ENCODE peak calls at places on chromosome 7, in four cellular contexts. One of them, this sample, is unnamed.

GRCh38 chr7:13282377-13282980 is 595.0 kb downstream of the ARL4A start:
- DNase-seq in fibroblast of mammary gland: peak
- DNase-seq in transverse colon: no peak
- DNase-seq in lower lobe of right lung: no peak
- DNase-seq in this sample: peak

GRCh38 chr7:143322646-143323343 is 6.9 kb downstream of the CLCN1 start:
- DNase-seq in fibroblast of mammary gland: peak
- DNase-seq in transverse colon: no peak
- DNase-seq in lower lobe of right lung: no peak
- DNase-seq in this sample: no peak

GRCh38 chr7:24778543-24779282 is 21.4 kb upstream of the GSDME start:
- DNase-seq in fibroblast of mammary gland: peak
- DNase-seq in transverse colon: no peak
- DNase-seq in lower lobe of right lung: peak
- DNase-seq in this sample: peak

GRCh38 chr7:91949221-91950009 is 8.8 kb downstream of the AKAP9 start:
- DNase-seq in fibroblast of mammary gland: no peak
- DNase-seq in transverse colon: no peak
- DNase-seq in lower lobe of right lung: no peak
- DNase-seq in this sample: peak

GRCh38 chr7:25894902-25895791 is 256.9 kb upstream of the NFE2L3 start:
- DNase-seq in fibroblast of mammary gland: peak
- DNase-seq in transverse colon: peak
- DNase-seq in lower lobe of right lung: peak
- DNase-seq in this sample: peak

GRCh38 chr7:150408393-150409299 is 29.5 kb downstream of the ZNF775 start:
- DNase-seq in fibroblast of mammary gland: no peak
- DNase-seq in transverse colon: peak
- DNase-seq in lower lobe of right lung: no peak
- DNase-seq in this sample: no peak

GRCh38 chr7:68729361-68729760 is 868.9 kb upstream of the AUTS2 start:
- DNase-seq in fibroblast of mammary gland: no peak
- DNase-seq in transverse colon: no peak
- DNase-seq in lower lobe of right lung: no peak
- DNase-seq in this sample: no peak

GRCh38 chr7:158684329-158684728 is 20.3 kb downstream of the NCAPG2 start:
- DNase-seq in fibroblast of mammary gland: no peak
- DNase-seq in transverse colon: no peak
- DNase-seq in lower lobe of right lung: no peak
- DNase-seq in this sample: peak

GRCh38 chr7:78020131-78020873 is 221.7 kb downstream of the PHTF2 start:
- DNase-seq in fibroblast of mammary gland: peak
- DNase-seq in transverse colon: peak
- DNase-seq in lower lobe of right lung: no peak
- DNase-seq in this sample: peak

GRCh38 chr7:134908289-134908688 is 78.0 kb upstream of the AGBL3 start:
- DNase-seq in fibroblast of mammary gland: peak
- DNase-seq in transverse colon: no peak
- DNase-seq in lower lobe of right lung: no peak
- DNase-seq in this sample: no peak

GRCh38 chr7:150357277-150357676 is 11.3 kb upstream of the REPIN1 start:
- DNase-seq in fibroblast of mammary gland: peak
- DNase-seq in transverse colon: no peak
- DNase-seq in lower lobe of right lung: no peak
- DNase-seq in this sample: no peak

GRCh38 chr7:48458701-48459509 is 287.6 kb downstream of the ABCA13 start:
- DNase-seq in fibroblast of mammary gland: no peak
- DNase-seq in transverse colon: no peak
- DNase-seq in lower lobe of right lung: no peak
- DNase-seq in this sample: no peak

GRCh38 chr7:94620703-94621118 is 35.2 kb downstream of the SGCE start:
- DNase-seq in fibroblast of mammary gland: peak
- DNase-seq in transverse colon: peak
- DNase-seq in lower lobe of right lung: peak
- DNase-seq in this sample: peak

GRCh38 chr7:149772821-149773425 is 465 bp downstream of the ZNF467 start:
- DNase-seq in fibroblast of mammary gland: no peak
- DNase-seq in transverse colon: peak
- DNase-seq in lower lobe of right lung: peak
- DNase-seq in this sample: no peak

GRCh38 chr7:35849954-35850353 is 49.1 kb downstream of the SEPTIN7 start:
- DNase-seq in fibroblast of mammary gland: no peak
- DNase-seq in transverse colon: no peak
- DNase-seq in lower lobe of right lung: no peak
- DNase-seq in this sample: no peak

GRCh38 chr7:35846816-35847412 is 46.1 kb downstream of the SEPTIN7 start:
- DNase-seq in fibroblast of mammary gland: no peak
- DNase-seq in transverse colon: no peak
- DNase-seq in lower lobe of right lung: no peak
- DNase-seq in this sample: no peak

GRCh38 chr7:35848728-35849127 is 47.9 kb downstream of the SEPTIN7 start:
- DNase-seq in fibroblast of mammary gland: no peak
- DNase-seq in transverse colon: no peak
- DNase-seq in lower lobe of right lung: no peak
- DNase-seq in this sample: no peak

GRCh38 chr7:35854311-35854710 is 53.5 kb downstream of the SEPTIN7 start:
- DNase-seq in fibroblast of mammary gland: no peak
- DNase-seq in transverse colon: no peak
- DNase-seq in lower lobe of right lung: no peak
- DNase-seq in this sample: no peak

DNA sequence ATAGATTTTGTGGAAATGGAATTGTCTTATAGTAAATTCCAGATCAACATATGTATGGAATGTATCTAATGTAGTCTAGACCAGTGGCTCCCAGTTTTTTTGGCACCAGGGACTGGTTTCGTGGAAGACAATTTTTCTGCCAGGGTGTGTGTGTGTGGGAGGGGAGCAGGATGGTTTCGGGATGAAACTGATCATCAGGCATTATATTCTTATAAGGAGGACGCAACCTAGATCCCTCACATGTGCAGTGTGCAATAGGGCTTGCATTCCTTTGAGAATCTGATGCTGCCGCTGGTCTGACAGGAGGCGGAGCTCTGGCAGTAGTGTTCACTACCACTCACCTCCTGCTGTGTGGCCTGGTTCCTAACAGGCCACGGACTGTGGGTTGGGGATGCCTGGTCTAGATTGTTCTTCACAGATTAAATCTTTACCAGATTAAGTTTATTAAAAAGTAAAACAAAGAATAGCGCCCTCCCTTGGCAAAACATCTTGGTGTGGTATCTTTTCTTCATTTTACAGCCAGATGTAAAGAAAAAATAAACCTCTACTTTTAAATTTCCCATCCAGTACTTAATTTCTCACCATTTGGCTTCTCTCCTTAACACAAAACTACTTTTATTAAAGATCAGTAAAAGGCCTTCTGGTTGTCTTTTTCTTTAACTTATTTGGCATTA is 48.4 kb downstream of the SEPTIN7 start:
- DNase-seq in fibroblast of mammary gland: peak
- DNase-seq in transverse colon: no peak
- DNase-seq in lower lobe of right lung: no peak
- DNase-seq in this sample: peak
- TF ChIP-seq CTCF in fibroblast of mammary gland: no peak
- TF ChIP-seq CTCF in transverse colon: no peak
- TF ChIP-seq CTCF in lower lobe of right lung: no peak
- TF ChIP-seq CTCF in this sample: no peak

DNA sequence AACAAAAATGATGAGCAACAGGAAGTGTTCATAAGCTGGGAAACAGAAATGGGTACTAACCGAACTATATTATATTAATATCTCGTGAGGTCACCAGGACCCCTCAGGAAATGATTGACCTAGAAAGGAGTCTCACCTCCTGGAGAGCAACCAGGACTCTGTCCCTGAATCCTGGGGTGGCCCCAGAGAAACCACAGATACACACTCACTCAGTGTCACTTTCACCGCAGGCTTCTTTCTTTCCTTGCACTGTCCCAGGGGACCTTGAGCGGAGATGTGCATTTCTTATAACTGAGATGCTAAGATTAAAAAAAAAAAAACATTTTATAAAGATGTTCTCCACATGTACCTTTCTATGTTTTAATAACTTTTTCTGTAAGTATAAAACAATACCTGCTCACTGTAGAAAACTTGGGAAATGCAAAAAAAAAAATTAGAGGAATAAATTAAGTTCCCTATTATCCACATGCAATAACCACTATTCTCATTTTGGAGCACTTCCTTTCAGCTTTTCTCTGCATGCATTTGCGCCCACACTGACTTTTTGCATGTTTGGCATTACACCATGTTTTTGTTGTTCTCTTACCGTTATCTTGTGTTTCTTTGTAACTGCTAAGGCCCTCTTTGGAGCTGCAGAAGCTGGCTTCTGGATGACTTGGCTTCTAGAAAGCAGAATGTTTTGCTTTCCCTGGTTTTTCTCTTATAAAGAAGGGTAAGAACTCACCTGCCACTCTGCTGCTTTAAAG is 15.0 kb downstream of the NOD1 start:
- DNase-seq in fibroblast of mammary gland: no peak
- DNase-seq in transverse colon: no peak
- DNase-seq in lower lobe of right lung: no peak
- DNase-seq in this sample: peak
- H3K4me3 ChIP-seq in fibroblast of mammary gland: no peak
- H3K4me3 ChIP-seq in transverse colon: no peak
- H3K4me3 ChIP-seq in lower lobe of right lung: no peak
- H3K4me3 ChIP-seq in this sample: no peak

DNA sequence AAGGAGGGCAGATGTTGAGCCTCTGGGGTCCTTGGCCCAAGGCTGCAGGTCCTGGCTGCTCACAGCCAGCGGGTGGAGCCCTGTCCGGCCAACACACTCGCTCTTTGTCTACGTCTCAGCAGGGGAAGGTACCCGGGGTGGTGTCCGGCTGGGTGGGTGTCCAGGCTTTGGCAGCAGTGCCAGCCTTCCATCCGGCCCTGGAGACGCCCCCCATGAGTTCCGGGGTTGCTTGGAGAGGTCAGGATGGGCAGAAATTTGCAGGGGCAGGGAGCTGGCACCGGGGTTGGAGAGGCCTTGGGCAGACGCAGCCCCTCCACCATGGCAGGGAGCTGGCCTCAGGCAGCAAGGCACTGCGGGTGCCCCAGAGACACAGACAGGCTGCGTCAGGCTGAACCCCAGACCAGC is 42.2 kb upstream of the ELN start:
- DNase-seq in fibroblast of mammary gland: no peak
- DNase-seq in transverse colon: no peak
- DNase-seq in lower lobe of right lung: no peak
- DNase-seq in this sample: no peak
- TF ChIP-seq CTCF in fibroblast of mammary gland: no peak
- TF ChIP-seq CTCF in transverse colon: no peak
- TF ChIP-seq CTCF in lower lobe of right lung: no peak
- TF ChIP-seq CTCF in this sample: no peak

GRCh38 chr7:153088601-153089000 is 329.0 kb downstream of the ACTR3B start:
- DNase-seq in fibroblast of mammary gland: no peak
- DNase-seq in transverse colon: no peak
- DNase-seq in lower lobe of right lung: no peak
- DNase-seq in this sample: no peak

GRCh38 chr7:153090209-153090608 is 330.7 kb downstream of the ACTR3B start:
- DNase-seq in fibroblast of mammary gland: no peak
- DNase-seq in transverse colon: no peak
- DNase-seq in lower lobe of right lung: no peak
- DNase-seq in this sample: no peak

GRCh38 chr7:153090757-153091156 is 331.2 kb downstream of the ACTR3B start:
- DNase-seq in fibroblast of mammary gland: no peak
- DNase-seq in transverse colon: no peak
- DNase-seq in lower lobe of right lung: no peak
- DNase-seq in this sample: no peak

GRCh38 chr7:153087498-153087897 is 327.9 kb downstream of the ACTR3B start:
- DNase-seq in fibroblast of mammary gland: peak
- DNase-seq in transverse colon: no peak
- DNase-seq in lower lobe of right lung: no peak
- DNase-seq in this sample: no peak

GRCh38 chr7:153091477-153091876 is 331.9 kb downstream of the ACTR3B start:
- DNase-seq in fibroblast of mammary gland: no peak
- DNase-seq in transverse colon: no peak
- DNase-seq in lower lobe of right lung: no peak
- DNase-seq in this sample: no peak
- H3K4me3 ChIP-seq in fibroblast of mammary gland: no peak
- H3K4me3 ChIP-seq in transverse colon: no peak
- H3K4me3 ChIP-seq in lower lobe of right lung: no peak
- H3K4me3 ChIP-seq in this sample: no peak

DNA sequence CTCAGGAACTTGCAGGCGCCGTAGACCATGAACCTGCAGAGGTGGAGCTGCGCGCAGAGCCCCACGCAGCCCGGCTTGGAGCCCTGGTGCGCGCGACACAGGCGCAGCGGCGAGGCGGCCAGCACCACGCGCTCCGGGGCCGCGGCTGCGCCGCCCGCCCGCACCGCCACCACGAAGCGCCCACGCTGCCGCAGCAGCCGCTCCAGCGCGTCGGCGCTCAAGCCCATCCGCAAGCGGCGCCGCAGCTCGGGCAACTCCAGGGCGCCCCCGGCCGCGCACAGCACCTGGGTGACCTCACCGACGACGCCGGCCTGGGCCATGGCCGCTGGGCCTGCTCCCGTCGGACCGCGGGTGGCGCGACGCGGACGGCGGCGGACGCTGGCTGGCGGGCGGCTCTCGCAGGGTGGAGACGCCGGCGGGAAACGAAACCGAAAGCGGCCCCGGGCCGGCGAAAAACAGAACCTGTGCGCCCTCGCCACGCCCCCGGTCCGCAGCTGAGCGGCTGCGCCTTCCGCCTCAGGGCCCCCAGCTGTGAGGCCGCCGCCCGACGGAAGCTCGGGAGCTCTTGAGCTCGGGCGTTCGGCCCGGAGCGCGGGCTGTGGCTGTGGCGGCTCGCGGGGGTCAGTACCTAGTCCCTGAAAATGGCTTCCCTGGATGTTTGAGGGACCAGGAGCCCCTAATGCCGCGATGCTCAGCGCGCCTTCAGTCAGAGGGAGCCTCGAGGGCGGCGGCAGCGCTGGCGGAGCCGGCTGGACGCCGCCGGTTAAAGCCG is at the start of gene PARP12:
- DNase-seq in fibroblast of mammary gland: peak
- DNase-seq in transverse colon: peak
- DNase-seq in lower lobe of right lung: peak
- DNase-seq in this sample: peak
- TF ChIP-seq CTCF in fibroblast of mammary gland: no peak
- TF ChIP-seq CTCF in transverse colon: no peak
- TF ChIP-seq CTCF in lower lobe of right lung: no peak
- TF ChIP-seq CTCF in this sample: no peak

GRCh38 chr7:27097686-27098492 is 2.1 kb upstream of the HOXA1 start:
- DNase-seq in fibroblast of mammary gland: peak
- DNase-seq in transverse colon: no peak
- DNase-seq in lower lobe of right lung: no peak
- DNase-seq in this sample: no peak
- H3K4me3 ChIP-seq in fibroblast of mammary gland: peak
- H3K4me3 ChIP-seq in transverse colon: peak
- H3K4me3 ChIP-seq in lower lobe of right lung: peak
- H3K4me3 ChIP-seq in this sample: peak

GRCh38 chr7:84722086-84722485 is 464.8 kb downstream of the SEMA3D start:
- DNase-seq in fibroblast of mammary gland: peak
- DNase-seq in transverse colon: no peak
- DNase-seq in lower lobe of right lung: no peak
- DNase-seq in this sample: peak

GRCh38 chr7:84720456-84721097 is 466.3 kb downstream of the SEMA3D start:
- DNase-seq in fibroblast of mammary gland: no peak
- DNase-seq in transverse colon: no peak
- DNase-seq in lower lobe of right lung: no peak
- DNase-seq in this sample: no peak

GRCh38 chr7:84722734-84723133 is 464.1 kb downstream of the SEMA3D start:
- DNase-seq in fibroblast of mammary gland: no peak
- DNase-seq in transverse colon: no peak
- DNase-seq in lower lobe of right lung: no peak
- DNase-seq in this sample: no peak
- TF ChIP-seq CTCF in fibroblast of mammary gland: no peak
- TF ChIP-seq CTCF in transverse colon: no peak
- TF ChIP-seq CTCF in lower lobe of right lung: no peak
- TF ChIP-seq CTCF in this sample: no peak

This sample was measured in cardiac fibroblast.